ENCODE peak calls at places on chromosomes 3 and 15, in five cellular contexts. One of them, this sample, is unnamed.

GRCh38 chr3:43071313-43071893 is 34.5 kb downstream of the POMGNT2 start:
- DNase-seq in mesenchymal stem cell: no peak
- DNase-seq in effector memory CD4-positive, alpha-beta T cell: no peak
- DNase-seq in prostate gland: no peak
- DNase-seq in mesendoderm: peak
- DNase-seq in this sample: no peak

GRCh38 chr3:155230382-155230781 is 63.1 kb downstream of the STRIT1 start:
- DNase-seq in mesenchymal stem cell: peak
- DNase-seq in effector memory CD4-positive, alpha-beta T cell: no peak
- DNase-seq in prostate gland: no peak
- DNase-seq in mesendoderm: no peak
- DNase-seq in this sample: peak

GRCh38 chr3:171838218-171838720 is 4.9 kb upstream of the TMEM212 start:
- DNase-seq in mesenchymal stem cell: peak
- DNase-seq in effector memory CD4-positive, alpha-beta T cell: no peak
- DNase-seq in prostate gland: no peak
- DNase-seq in mesendoderm: peak
- DNase-seq in this sample: peak

GRCh38 chr3:73618461-73618860 is 6.3 kb downstream of the PDZRN3 start:
- DNase-seq in mesenchymal stem cell: no peak
- DNase-seq in effector memory CD4-positive, alpha-beta T cell: no peak
- DNase-seq in prostate gland: no peak
- DNase-seq in mesendoderm: no peak
- DNase-seq in this sample: peak

GRCh38 chr3:141845407-141846049 is 30.9 kb upstream of the ATP1B3 start:
- DNase-seq in mesenchymal stem cell: no peak
- DNase-seq in effector memory CD4-positive, alpha-beta T cell: no peak
- DNase-seq in prostate gland: no peak
- DNase-seq in mesendoderm: peak
- DNase-seq in this sample: no peak

GRCh38 chr3:138340511-138340910 is 7.9 kb upstream of the MRAS start:
- DNase-seq in mesenchymal stem cell: no peak
- DNase-seq in effector memory CD4-positive, alpha-beta T cell: no peak
- DNase-seq in prostate gland: no peak
- DNase-seq in mesendoderm: no peak
- DNase-seq in this sample: no peak

GRCh38 chr3:15659254-15659975 is 57.9 kb downstream of the BTD start:
- DNase-seq in mesenchymal stem cell: no peak
- DNase-seq in effector memory CD4-positive, alpha-beta T cell: no peak
- DNase-seq in prostate gland: no peak
- DNase-seq in mesendoderm: no peak
- DNase-seq in this sample: peak

GRCh38 chr3:126488205-126488604 is 12.5 kb upstream of the ZXDC start:
- DNase-seq in mesenchymal stem cell: no peak
- DNase-seq in effector memory CD4-positive, alpha-beta T cell: no peak
- DNase-seq in prostate gland: no peak
- DNase-seq in mesendoderm: no peak
- DNase-seq in this sample: no peak

GRCh38 chr3:42631650-42632049 is 21.8 kb upstream of the ZBTB47 start:
- DNase-seq in mesenchymal stem cell: no peak
- DNase-seq in effector memory CD4-positive, alpha-beta T cell: no peak
- DNase-seq in prostate gland: no peak
- DNase-seq in mesendoderm: no peak
- DNase-seq in this sample: no peak

GRCh38 chr3:110199588-110199943 is 862.2 kb upstream of the DPPA4 start:
- DNase-seq in mesenchymal stem cell: no peak
- DNase-seq in effector memory CD4-positive, alpha-beta T cell: no peak
- DNase-seq in prostate gland: no peak
- DNase-seq in mesendoderm: no peak
- DNase-seq in this sample: no peak

GRCh38 chr15:52164631-52165265 is 26.4 kb downstream of the GNB5 start:
- DNase-seq in mesenchymal stem cell: peak
- DNase-seq in effector memory CD4-positive, alpha-beta T cell: no peak
- DNase-seq in prostate gland: no peak
- DNase-seq in mesendoderm: peak
- DNase-seq in this sample: no peak

GRCh38 chr3:49283997-49284396 is 7.0 kb upstream of the C3orf62 start:
- DNase-seq in mesenchymal stem cell: no peak
- DNase-seq in effector memory CD4-positive, alpha-beta T cell: no peak
- DNase-seq in prostate gland: no peak
- DNase-seq in mesendoderm: no peak
- DNase-seq in this sample: no peak

GRCh38 chr15:69253156-69253555 is 45.6 kb upstream of the PAQR5 start:
- DNase-seq in mesenchymal stem cell: peak
- DNase-seq in effector memory CD4-positive, alpha-beta T cell: no peak
- DNase-seq in prostate gland: no peak
- DNase-seq in mesendoderm: no peak
- DNase-seq in this sample: peak

GRCh38 chr15:91150492-91151160 is 50.6 kb downstream of the SV2B start:
- DNase-seq in mesenchymal stem cell: no peak
- DNase-seq in effector memory CD4-positive, alpha-beta T cell: no peak
- DNase-seq in prostate gland: no peak
- DNase-seq in mesendoderm: no peak
- DNase-seq in this sample: no peak

DNA sequence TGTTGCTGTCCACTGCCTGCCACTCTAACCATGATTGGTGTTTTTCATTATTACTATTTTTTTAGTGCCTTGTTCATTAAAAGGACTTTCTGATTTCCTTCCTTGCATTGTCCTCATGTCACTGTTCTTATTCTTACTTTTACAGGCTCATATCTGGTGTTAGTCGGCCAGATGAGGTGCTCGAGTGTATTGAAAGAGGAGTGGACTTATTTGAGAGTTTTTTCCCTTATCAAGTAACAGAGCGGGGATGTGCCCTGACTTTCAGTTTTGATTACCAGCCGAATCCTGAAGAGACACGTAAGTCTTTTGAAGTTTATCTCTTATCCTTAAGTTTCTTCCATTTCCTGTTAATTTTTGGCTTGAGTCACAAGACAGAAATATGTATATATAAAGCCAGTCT is 23.2 kb downstream of the QTRT2 start:
- DNase-seq in mesenchymal stem cell: peak
- DNase-seq in effector memory CD4-positive, alpha-beta T cell: no peak
- DNase-seq in prostate gland: no peak
- DNase-seq in mesendoderm: no peak
- DNase-seq in this sample: peak
- H3K4me3 ChIP-seq in mesenchymal stem cell: no peak
- H3K4me3 ChIP-seq in effector memory CD4-positive, alpha-beta T cell: no peak
- H3K4me3 ChIP-seq in prostate gland: no peak
- H3K4me3 ChIP-seq in mesendoderm: no peak
- H3K4me3 ChIP-seq in this sample: no peak

GRCh38 chr3:24641628-24642027 is 147.0 kb upstream of the THRB start:
- DNase-seq in mesenchymal stem cell: peak
- DNase-seq in effector memory CD4-positive, alpha-beta T cell: no peak
- DNase-seq in prostate gland: no peak
- DNase-seq in mesendoderm: no peak
- DNase-seq in this sample: no peak
- H3K27ac ChIP-seq in mesenchymal stem cell: no peak
- H3K27ac ChIP-seq in effector memory CD4-positive, alpha-beta T cell: no peak
- H3K27ac ChIP-seq in prostate gland: no peak
- H3K27ac ChIP-seq in mesendoderm: no peak
- H3K27ac ChIP-seq in this sample: no peak

GRCh38 chr3:40414270-40414669 is 27.3 kb downstream of the ENTPD3 start:
- DNase-seq in mesenchymal stem cell: no peak
- DNase-seq in effector memory CD4-positive, alpha-beta T cell: no peak
- DNase-seq in prostate gland: peak
- DNase-seq in mesendoderm: no peak
- DNase-seq in this sample: no peak
- H3K4me3 ChIP-seq in mesenchymal stem cell: no peak
- H3K4me3 ChIP-seq in effector memory CD4-positive, alpha-beta T cell: no peak
- H3K4me3 ChIP-seq in prostate gland: no peak
- H3K4me3 ChIP-seq in mesendoderm: no peak
- H3K4me3 ChIP-seq in this sample: no peak

GRCh38 chr3:121918779-121919483 is 24.7 kb downstream of the SLC15A2 start:
- DNase-seq in mesenchymal stem cell: no peak
- DNase-seq in effector memory CD4-positive, alpha-beta T cell: no peak
- DNase-seq in prostate gland: no peak
- DNase-seq in mesendoderm: no peak
- DNase-seq in this sample: no peak
- H3K27ac ChIP-seq in mesenchymal stem cell: no peak
- H3K27ac ChIP-seq in effector memory CD4-positive, alpha-beta T cell: no peak
- H3K27ac ChIP-seq in prostate gland: no peak
- H3K27ac ChIP-seq in mesendoderm: no peak
- H3K27ac ChIP-seq in this sample: no peak

GRCh38 chr15:89577776-89578115 is 2.5 kb downstream of the TICRR start:
- DNase-seq in mesenchymal stem cell: no peak
- DNase-seq in effector memory CD4-positive, alpha-beta T cell: no peak
- DNase-seq in prostate gland: no peak
- DNase-seq in mesendoderm: no peak
- DNase-seq in this sample: no peak
- H3K4me3 ChIP-seq in mesenchymal stem cell: peak
- H3K4me3 ChIP-seq in effector memory CD4-positive, alpha-beta T cell: no peak
- H3K4me3 ChIP-seq in prostate gland: no peak
- H3K4me3 ChIP-seq in mesendoderm: peak
- H3K4me3 ChIP-seq in this sample: peak

GRCh38 chr15:98549003-98549402 is 99.3 kb upstream of the IGF1R start:
- DNase-seq in mesenchymal stem cell: no peak
- DNase-seq in effector memory CD4-positive, alpha-beta T cell: no peak
- DNase-seq in prostate gland: no peak
- DNase-seq in mesendoderm: no peak
- DNase-seq in this sample: no peak
- H3K27ac ChIP-seq in mesenchymal stem cell: no peak
- H3K27ac ChIP-seq in effector memory CD4-positive, alpha-beta T cell: no peak
- H3K27ac ChIP-seq in prostate gland: peak
- H3K27ac ChIP-seq in mesendoderm: no peak
- H3K27ac ChIP-seq in this sample: no peak

GRCh38 chr3:99439892-99440291 is 198.5 kb upstream of the COL8A1 start:
- DNase-seq in mesenchymal stem cell: no peak
- DNase-seq in effector memory CD4-positive, alpha-beta T cell: no peak
- DNase-seq in prostate gland: no peak
- DNase-seq in mesendoderm: no peak
- DNase-seq in this sample: peak
- H3K4me3 ChIP-seq in mesenchymal stem cell: no peak
- H3K4me3 ChIP-seq in effector memory CD4-positive, alpha-beta T cell: no peak
- H3K4me3 ChIP-seq in prostate gland: no peak
- H3K4me3 ChIP-seq in mesendoderm: no peak
- H3K4me3 ChIP-seq in this sample: no peak

DNA sequence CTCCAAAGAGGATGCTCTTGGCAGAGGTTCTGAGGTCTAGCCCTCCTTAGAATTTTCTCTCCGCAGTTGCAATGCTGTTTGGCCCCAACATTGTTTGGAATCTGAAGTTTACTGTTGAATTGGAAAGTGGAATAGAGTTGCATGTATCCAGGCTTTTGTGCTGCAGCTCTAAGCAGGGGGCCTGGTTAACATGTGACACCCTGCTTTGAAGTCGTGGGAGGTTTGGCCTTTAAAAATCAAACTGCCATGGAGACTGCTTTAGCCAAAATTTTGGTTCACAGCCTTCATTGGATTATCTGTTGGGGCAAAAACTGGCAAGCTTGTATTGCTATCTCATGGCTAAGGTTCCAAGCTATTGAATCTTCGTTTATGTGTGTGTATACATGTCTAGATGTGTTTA is 15.8 kb downstream of the CYP11A1 start:
- DNase-seq in mesenchymal stem cell: no peak
- DNase-seq in effector memory CD4-positive, alpha-beta T cell: no peak
- DNase-seq in prostate gland: no peak
- DNase-seq in mesendoderm: no peak
- DNase-seq in this sample: no peak
- H3K27ac ChIP-seq in mesenchymal stem cell: no peak
- H3K27ac ChIP-seq in effector memory CD4-positive, alpha-beta T cell: no peak
- H3K27ac ChIP-seq in prostate gland: no peak
- H3K27ac ChIP-seq in mesendoderm: peak
- H3K27ac ChIP-seq in this sample: no peak

This sample was measured in astrocyte.